ENCODE peak calls at places on chromosomes 16 and 17, in eight cellular contexts. D is left cardiac atrium, M is RWPE1, G is spleen, A is left kidney, L is AG09309, S is iris pigment epithelial cell, Z is dorsolateral prefrontal cortex. Y is an unnamed sample.
A peak's percentile ranks its signal among the peaks of the same experiment; 100 is the strongest.

GRCh38 chr17:65750678-65751077 is 189.2 kb upstream of the AXIN2 start:
- DNase-seq in D (peak; percentile 77), M (peak; percentile 84), G (no peak), A (no peak), L (peak; percentile 73), S (peak; percentile 95), Z (no peak), Y (no peak)

GRCh38 chr16:89281189-89281577 is 63.7 kb downstream of the ZNF778 start:
- DNase-seq in D (no peak), M (no peak), G (no peak), A (no peak), L (no peak), S (no peak), Z (no peak), Y (no peak)

GRCh38 chr16:3592559-3592958 is 15.4 kb upstream of the NLRC3 start:
- DNase-seq in D (no peak), M (no peak), G (no peak), A (no peak), L (no peak), S (no peak), Z (no peak), Y (no peak)

GRCh38 chr17:29578626-29579485 is 10.4 kb downstream of the TP53I13 start:
- DNase-seq in D (no peak), M (no peak), G (peak; percentile 58), A (no peak), L (no peak), S (no peak), Z (no peak), Y (no peak)

GRCh38 chr17:75152971-75153853 is 1.1 kb downstream of the JPT1 start:
- DNase-seq in D (no peak), M (peak; percentile 63), G (peak; percentile 80), A (peak; percentile 83), L (no peak), S (peak; percentile 44), Z (peak; percentile 33), Y (no peak)

GRCh38 chr17:68704897-68705296 is 103.7 kb upstream of the FAM20A start:
- DNase-seq in D (no peak), M (no peak), G (no peak), A (no peak), L (peak; percentile 86), S (peak; percentile 93), Z (no peak), Y (no peak)

GRCh38 chr16:630815-631405 is at the start of gene WFIKKN1:
- DNase-seq in D (peak; percentile 48), M (no peak), G (no peak), A (peak; percentile 82), L (no peak), S (no peak), Z (no peak), Y (no peak)

GRCh38 chr16:88355389-88356123 is 27.2 kb upstream of the ZNF469 start:
- DNase-seq in D (peak; percentile 11), M (no peak), G (peak; percentile 69), A (no peak), L (no peak), S (no peak), Z (no peak), Y (no peak)

GRCh38 chr17:9802294-9802693 is 10.9 kb upstream of the DHRS7C start:
- DNase-seq in D (peak; percentile 38), M (peak; percentile 61), G (no peak), A (no peak), L (no peak), S (no peak), Z (no peak), Y (no peak)

GRCh38 chr16:35552763-35553162 is 2093.4 kb downstream of the TP53TG3F start:
- DNase-seq in D (no peak), M (no peak), G (no peak), A (no peak), L (no peak), S (no peak), Z (no peak), Y (no peak)

GRCh38 chr17:60496051-60496450 is 30.0 kb downstream of the APPBP2 start:
- DNase-seq in D (no peak), M (no peak), G (no peak), A (no peak), L (peak; percentile 18), S (no peak), Z (no peak), Y (no peak)

GRCh38 chr17:7014995-7015586 is 2.7 kb downstream of the RNASEK start:
- DNase-seq in D (no peak), M (no peak), G (no peak), A (no peak), L (no peak), S (peak; percentile 87), Z (no peak), Y (no peak)

GRCh38 chr17:70661342-70662222 is 492.2 kb downstream of the KCNJ2 start:
- DNase-seq in D (no peak), M (no peak), G (no peak), A (peak; percentile 59), L (no peak), S (peak; percentile 14), Z (no peak), Y (no peak)

GRCh38 chr17:50272711-50273653 is 1.3 kb upstream of the TMEM92 start:
- DNase-seq in D (peak; percentile 64), M (peak; percentile 46), G (peak; percentile 90), A (peak; percentile 80), L (no peak), S (no peak), Z (no peak), Y (peak; percentile 71)

GRCh38 chr17:330993-331701 is 21.5 kb downstream of the RPH3AL start:
- DNase-seq in D (peak; percentile 76), M (no peak), G (peak; percentile 82), A (peak; percentile 78), L (no peak), S (no peak), Z (peak; percentile 60), Y (no peak)

GRCh38 chr17:17506893-17507464 is 10.8 kb upstream of the RASD1 start:
- DNase-seq in D (peak; percentile 82), M (no peak), G (no peak), A (no peak), L (no peak), S (no peak), Z (peak; percentile 59), Y (peak; percentile 74)